ENCODE peak calls at places on chromosomes 12 and 14, in six cellular contexts. E, A, J, M, D and S are unnamed samples.
A peak's percentile ranks its signal among the peaks of the same experiment; 100 is the strongest.

GRCh38 chr14:95463173-95463901 is 53.1 kb downstream of the SYNE3 start:
- DNase-seq in E (no peak), A (no peak), J (peak; percentile 66), M (no peak), D (peak; percentile 50), S (no peak)

GRCh38 chr14:95300002-95300696 is 19.6 kb downstream of the CLMN start:
- DNase-seq in E (no peak), A (no peak), J (no peak), M (no peak), D (no peak), S (no peak)

GRCh38 chr12:126651133-126651532 is 1585.9 kb downstream of the AACS start:
- DNase-seq in E (no peak), A (no peak), J (no peak), M (no peak), D (no peak), S (no peak)

GRCh38 chr12:95763809-95764253 is 26.7 kb downstream of the NTN4 start:
- DNase-seq in E (no peak), A (no peak), J (no peak), M (no peak), D (peak; percentile 50), S (peak; percentile 28)

GRCh38 chr12:585062-586061 is 77.9 kb downstream of the NINJ2 start:
- DNase-seq in E (no peak), A (no peak), J (no peak), M (no peak), D (peak; percentile 9), S (no peak)

GRCh38 chr12:25558566-25558965 is 5.5 kb upstream of the LMNTD1 start:
- DNase-seq in E (no peak), A (no peak), J (no peak), M (no peak), D (no peak), S (no peak)

GRCh38 chr12:62435337-62436163 is 31.1 kb upstream of the MON2 start:
- DNase-seq in E (no peak), A (peak; percentile 44), J (peak; percentile 52), M (peak; percentile 20), D (peak; percentile 47), S (peak; percentile 22)

GRCh38 chr14:69695664-69696527 is 71.0 kb upstream of the SRSF5 start:
- DNase-seq in E (no peak), A (no peak), J (peak; percentile 76), M (no peak), D (no peak), S (peak; percentile 59)

GRCh38 chr14:88829188-88829587 is 4.7 kb downstream of the TTC8 start:
- DNase-seq in E (no peak), A (no peak), J (no peak), M (no peak), D (no peak), S (no peak)

GRCh38 chr14:70086685-70087379 is 101.9 kb downstream of the SLC8A3 start:
- DNase-seq in E (no peak), A (peak; percentile 35), J (peak; percentile 11), M (no peak), D (no peak), S (peak; percentile 2)

GRCh38 chr12:31890295-31891285 is 68.6 kb upstream of the RESF1 start:
- DNase-seq in E (no peak), A (no peak), J (no peak), M (no peak), D (no peak), S (no peak)

GRCh38 chr14:104169765-104170113 is 31.4 kb downstream of the KIF26A start:
- DNase-seq in E (no peak), A (no peak), J (no peak), M (no peak), D (peak; percentile 63), S (no peak)

GRCh38 chr12:117907108-117907689 is 61.6 kb downstream of the KSR2 start:
- DNase-seq in E (no peak), A (no peak), J (no peak), M (no peak), D (no peak), S (no peak)

GRCh38 chr12:70482764-70483163 is 116.7 kb downstream of the KCNMB4 start:
- DNase-seq in E (no peak), A (no peak), J (no peak), M (no peak), D (no peak), S (no peak)

GRCh38 chr14:99855271-99855670 is 62.1 kb downstream of the EML1 start:
- DNase-seq in E (no peak), A (no peak), J (no peak), M (no peak), D (no peak), S (no peak)

GRCh38 chr14:92690171-92691011 is 58.0 kb downstream of the LGMN start:
- DNase-seq in E (no peak), A (no peak), J (peak; percentile 29), M (no peak), D (peak; percentile 50), S (no peak)

GRCh38 chr12:53866727-53867126 is 71.9 kb upstream of the HOXC13 start:
- DNase-seq in E (no peak), A (no peak), J (no peak), M (no peak), D (no peak), S (no peak)

GRCh38 chr14:104343690-104344640 is 205.6 kb downstream of the KIF26A start:
- DNase-seq in E (no peak), A (no peak), J (no peak), M (no peak), D (no peak), S (no peak)

GRCh38 chr12:27733052-27733656 is 22.5 kb downstream of the MRPS35 start:
- DNase-seq in E (no peak), A (no peak), J (peak; percentile 35), M (no peak), D (no peak), S (no peak)

GRCh38 chr14:55706341-55706684 is 126.3 kb downstream of the KTN1 start:
- DNase-seq in E (no peak), A (no peak), J (no peak), M (no peak), D (no peak), S (no peak)

GRCh38 chr14:50855558-50855957 is 16.3 kb upstream of the ABHD12B start:
- DNase-seq in E (no peak), A (no peak), J (no peak), M (no peak), D (no peak), S (no peak)

GRCh38 chr14:56715938-56716337 is 94.3 kb downstream of the OTX2 start:
- DNase-seq in E (no peak), A (no peak), J (no peak), M (no peak), D (no peak), S (no peak)

GRCh38 chr14:90970167-90970600 is 90.3 kb downstream of the RPS6KA5 start:
- DNase-seq in E (no peak), A (no peak), J (no peak), M (no peak), D (no peak), S (no peak)

GRCh38 chr12:99810718-99811593 is 163.4 kb downstream of the GARIN6 start:
- DNase-seq in E (no peak), A (no peak), J (no peak), M (no peak), D (no peak), S (no peak)

GRCh38 chr12:46419675-46420074 is 47.1 kb upstream of the SLC38A2 start:
- DNase-seq in E (no peak), A (no peak), J (no peak), M (no peak), D (no peak), S (no peak)

DNA sequence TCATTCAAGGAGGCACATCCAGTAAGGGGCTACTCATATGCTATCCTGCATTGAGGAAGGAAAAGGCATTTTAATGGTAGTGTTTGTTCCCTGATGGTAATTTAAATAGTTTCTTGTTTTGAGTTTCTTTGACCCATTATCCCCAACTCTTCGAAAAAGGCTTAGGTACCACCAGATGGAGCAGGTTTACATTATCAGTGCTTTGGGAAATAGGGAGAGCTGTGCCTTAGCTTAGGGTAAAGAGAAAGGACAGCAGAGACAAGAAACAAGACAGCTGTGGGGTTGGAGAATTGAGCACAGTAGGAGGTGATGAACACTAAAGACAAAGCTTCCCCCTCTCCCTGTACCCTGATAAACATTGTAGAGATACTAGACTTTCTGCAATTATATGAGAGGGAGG is 29.1 kb upstream of the HELB start:
- DNase-seq in E (no peak), A (no peak), J (no peak), M (no peak), D (no peak), S (no peak)
- TF ChIP-seq CTCF in E (no peak), A (no peak), J (no peak), M (no peak), D (no peak), S (no peak)

GRCh38 chr12:52083638-52083996 is 4.1 kb downstream of the SMIM41 start:
- DNase-seq in E (no peak), A (no peak), J (no peak), M (no peak), D (no peak), S (no peak)
- TF ChIP-seq CTCF in E (no peak), A (no peak), J (no peak), M (no peak), D (no peak), S (no peak)

DNA sequence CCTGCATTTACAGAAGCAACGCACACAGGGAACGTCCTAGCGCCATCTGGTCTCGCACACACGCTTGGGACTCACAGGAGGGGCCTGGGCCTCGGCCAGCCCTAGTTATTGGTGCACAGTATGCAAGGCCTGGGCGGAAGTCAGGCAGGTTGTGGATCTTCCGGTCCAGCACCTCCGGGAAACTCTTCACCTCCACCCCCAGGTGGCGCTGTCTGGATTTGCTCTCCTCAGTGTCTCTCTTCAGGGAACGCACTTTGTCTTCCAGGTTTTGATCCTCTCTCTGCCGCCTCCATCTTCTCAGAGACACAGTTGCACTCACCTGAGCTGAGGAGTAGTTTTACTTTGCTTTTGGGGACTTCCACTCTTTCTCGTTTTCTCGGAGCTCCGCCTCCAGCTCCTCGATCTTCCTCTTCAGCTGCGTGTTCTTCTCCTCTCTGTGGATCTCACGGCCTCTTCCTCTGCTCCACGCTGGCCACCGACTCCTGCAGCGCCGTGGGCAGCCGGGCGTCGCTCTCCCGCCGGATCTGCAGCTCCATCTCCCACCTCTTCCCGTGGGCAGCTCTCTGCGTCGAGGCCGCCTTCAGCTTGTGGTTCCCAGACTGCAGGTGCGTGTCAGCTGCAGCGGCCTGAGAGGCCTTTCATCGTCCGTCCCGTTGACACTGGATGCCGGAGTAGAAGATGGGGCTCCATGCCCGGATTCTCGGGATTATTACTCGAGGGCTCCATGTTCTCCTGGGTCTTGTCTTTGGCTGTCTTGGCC is 933.8 kb downstream of the TMEM121 start:
- DNase-seq in E (no peak), A (no peak), J (peak; percentile 20), M (peak; percentile 38), D (peak; percentile 21), S (no peak)
- TF ChIP-seq CTCF in E (no peak), A (no peak), J (no peak), M (no peak), D (no peak), S (no peak)

GRCh38 chr12:57490126-57490525 is 2.3 kb downstream of the MARS1 start:
- DNase-seq in E (no peak), A (no peak), J (no peak), M (no peak), D (no peak), S (no peak)

GRCh38 chr12:57488397-57489156 is 709 bp downstream of the MARS1 start:
- DNase-seq in E (no peak), A (no peak), J (no peak), M (no peak), D (no peak), S (no peak)

GRCh38 chr12:57489157-57489641 is 1.3 kb downstream of the MARS1 start:
- DNase-seq in E (no peak), A (no peak), J (no peak), M (no peak), D (no peak), S (no peak)

GRCh38 chr12:57487597-57488396 is at the start of gene MARS1:
- DNase-seq in E (peak; percentile 90), A (peak; percentile 77), J (peak; percentile 96), M (peak; percentile 83), D (peak; percentile 96), S (peak; percentile 90)

GRCh38 chr12:57491393-57492280 is 3.8 kb downstream of the MARS1 start:
- DNase-seq in E (no peak), A (no peak), J (no peak), M (no peak), D (no peak), S (no peak)
- TF ChIP-seq CTCF in E (peak; percentile 44), A (peak; percentile 42), J (no peak), M (no peak), D (no peak), S (no peak)